ENCODE peak calls at places on chromosomes 16 and 17, in four cellular contexts. F, H, C and T are unnamed samples. For H3K4me1, the result is how much of the 10 kb centered on the place peaks cover.

GRCh38 chr17:73396429-73397277 is 84.9 kb upstream of the CDC42EP4 start:
- DNase-seq in C (no peak), H (no peak), F (no peak), T (no peak)

GRCh38 chr16:81467072-81467471 is 22.5 kb downstream of the CMIP start:
- DNase-seq in F (no peak), H (no peak), C (no peak), T (no peak)

GRCh38 chr17:62105861-62106260 is 40.8 kb upstream of the MED13 start:
- DNase-seq in F (no peak), H (no peak), C (no peak), T (no peak)

GRCh38 chr16:2996298-2996697 is 16.1 kb upstream of the PKMYT1 start:
- DNase-seq in C (no peak), F (no peak), H (no peak), T (no peak)

GRCh38 chr16:4892356-4893102 is 44.4 kb downstream of the PPL start:
- DNase-seq in C (no peak), F (no peak), H (no peak), T (no peak)

GRCh38 chr16:31344712-31345111 is 10.3 kb upstream of the ITGAX start:
- DNase-seq in C (no peak), H (no peak), F (no peak), T (no peak)

GRCh38 chr17:4594406-4595349 is 10.3 kb downstream of the SMTNL2 start:
- DNase-seq in F (no peak), H (peak), C (no peak), T (no peak)

GRCh38 chr16:23615805-23616204 is 19.7 kb upstream of the NDUFAB1 start:
- DNase-seq in C (no peak), F (no peak), H (no peak), T (no peak)

GRCh38 chr16:68539704-68540370 is 746 bp downstream of the ZFP90 start:
- DNase-seq in H (peak), C (peak), F (no peak), T (no peak)

GRCh38 chr17:3027786-3028532 is 35.4 kb downstream of the OR1D5 start:
- DNase-seq in C (no peak), H (no peak), F (no peak), T (no peak)

GRCh38 chr17:14197582-14197981 is 39.1 kb downstream of the CDRT15 start:
- DNase-seq in C (no peak), F (no peak), H (no peak), T (no peak)

GRCh38 chr16:13779676-13780075 is 140.3 kb upstream of the ERCC4 start:
- DNase-seq in H (peak), F (no peak), C (no peak), T (no peak)

GRCh38 chr16:54178491-54178976 is 108.1 kb downstream of the IRX3 start:
- DNase-seq in C (no peak), F (no peak), H (peak), T (no peak)

GRCh38 chr16:11356573-11357331 is 11.5 kb downstream of the RMI2 start:
- DNase-seq in F (peak), C (peak), H (peak), T (no peak)

GRCh38 chr17:49985310-49985990 is 9.6 kb downstream of the DLX3 start:
- DNase-seq in C (no peak), H (peak), F (no peak), T (no peak)

GRCh38 chr16:9258423-9259051 is 167.1 kb downstream of the HAPSTR1 start:
- DNase-seq in F (peak), C (peak), H (peak), T (no peak)

GRCh38 chr17:2050871-2051387 is 4.0 kb upstream of the HIC1 start:
- DNase-seq in F (no peak), H (peak), C (peak), T (no peak)

GRCh38 chr17:83030432-83030831 is 49.0 kb upstream of the METRNL start:
- DNase-seq in F (no peak), H (no peak), C (no peak), T (no peak)

GRCh38 chr16:72939247-72939646 is 108.7 kb downstream of the ZFHX3 start:
- DNase-seq in C (peak), F (no peak), H (no peak), T (no peak)

GRCh38 chr17:27518750-27519521 is 62.7 kb downstream of the KSR1 start:
- DNase-seq in C (no peak), F (no peak), H (no peak), T (no peak)

GRCh38 chr16:56961851-56962281 is at the start of gene CETP:
- DNase-seq in H (no peak), C (no peak), F (no peak), T (no peak)

GRCh38 chr17:7097940-7098339 is 16.7 kb downstream of the ASGR2 start:
- DNase-seq in C (peak), H (no peak), F (no peak), T (no peak)

GRCh38 chr17:66717680-66718079 is 117.2 kb upstream of the CACNG5 start:
- DNase-seq in F (no peak), H (no peak), C (no peak), T (no peak)

GRCh38 chr17:69539781-69540319 is 125.4 kb downstream of the MAP2K6 start:
- DNase-seq in C (peak), H (no peak), F (no peak), T (no peak)

GRCh38 chr16:66273644-66274334 is 92.7 kb upstream of the CDH5 start:
- DNase-seq in H (no peak), C (peak), F (no peak), T (no peak)

GRCh38 chr17:81980752-81981239 is 3.4 kb downstream of the ASPSCR1 start:
- DNase-seq in C (no peak), H (no peak), F (no peak), T (no peak)

GRCh38 chr17:74475189-74475588 is 8.8 kb downstream of the CD300A start:
- DNase-seq in C (no peak), H (no peak), F (no peak), T (no peak)

GRCh38 chr17:17810374-17811248 is 26.2 kb downstream of the SREBF1 start:
- DNase-seq in F (no peak), C (peak), H (peak), T (no peak)

GRCh38 chr16:21949713-21950260 is 3.4 kb upstream of the UQCRC2 start:
- DNase-seq in C (no peak), H (no peak), F (no peak), T (no peak)

GRCh38 chr16:55948230-55948629 is 73.1 kb upstream of the CES5A start:
- DNase-seq in C (no peak), F (no peak), H (no peak), T (no peak)

DNA sequence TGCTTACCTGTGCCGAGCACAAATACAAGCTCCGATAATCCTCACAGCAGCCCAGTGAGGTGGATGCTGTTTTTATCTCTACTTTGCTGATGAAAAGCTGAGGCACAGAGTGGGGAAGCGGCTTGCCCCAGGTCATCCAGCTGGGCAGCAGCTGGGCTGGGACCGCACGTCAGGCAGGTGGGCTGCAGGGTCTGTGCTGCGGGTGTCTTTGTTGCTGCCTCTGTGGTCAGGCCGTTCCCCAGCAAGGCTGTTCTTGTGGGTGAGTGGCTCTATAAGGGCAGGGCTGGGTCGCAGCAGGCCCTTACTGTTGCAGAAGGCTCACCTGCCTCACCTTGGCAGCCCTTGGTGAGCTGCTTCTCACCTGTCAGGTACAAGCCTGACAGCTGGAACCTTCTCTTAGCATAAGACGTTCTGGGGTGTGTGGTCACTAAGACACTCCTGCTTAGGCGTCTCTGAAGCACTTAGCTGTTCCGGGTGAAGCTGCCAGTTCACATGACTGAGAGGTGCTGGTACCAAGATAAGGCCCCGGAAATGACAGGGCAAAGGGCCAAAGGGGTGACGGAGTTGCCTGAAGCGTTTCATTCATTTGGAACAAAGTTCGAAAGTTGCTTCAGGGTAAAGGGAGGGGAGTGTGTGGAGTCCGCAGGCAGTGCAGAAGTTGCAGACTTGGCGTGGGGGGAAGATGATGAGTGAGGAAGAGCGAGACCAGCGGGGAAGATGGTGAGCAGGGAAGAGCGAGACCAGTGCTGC is 17.4 kb downstream of the IRF8 start:
- DNase-seq in F (no peak), C (no peak), H (no peak), T (no peak)
- H3K4me1 ChIP-seq in F (under half), C (under half), H (under half), T (under half)

GRCh38 chr16:17365211-17365541 is 105.6 kb downstream of the XYLT1 start:
- DNase-seq in H (no peak), C (no peak), F (no peak), T (no peak)
- H3K9ac ChIP-seq in H (no peak), C (peak), F (no peak), T (no peak)

GRCh38 chr17:59707971-59708425 is 544 bp downstream of the VMP1 start:
- DNase-seq in H (no peak), F (no peak), C (no peak), T (no peak)
- H3K4me1 ChIP-seq in H (under half), F (under half), C (under half), T (under half)

DNA sequence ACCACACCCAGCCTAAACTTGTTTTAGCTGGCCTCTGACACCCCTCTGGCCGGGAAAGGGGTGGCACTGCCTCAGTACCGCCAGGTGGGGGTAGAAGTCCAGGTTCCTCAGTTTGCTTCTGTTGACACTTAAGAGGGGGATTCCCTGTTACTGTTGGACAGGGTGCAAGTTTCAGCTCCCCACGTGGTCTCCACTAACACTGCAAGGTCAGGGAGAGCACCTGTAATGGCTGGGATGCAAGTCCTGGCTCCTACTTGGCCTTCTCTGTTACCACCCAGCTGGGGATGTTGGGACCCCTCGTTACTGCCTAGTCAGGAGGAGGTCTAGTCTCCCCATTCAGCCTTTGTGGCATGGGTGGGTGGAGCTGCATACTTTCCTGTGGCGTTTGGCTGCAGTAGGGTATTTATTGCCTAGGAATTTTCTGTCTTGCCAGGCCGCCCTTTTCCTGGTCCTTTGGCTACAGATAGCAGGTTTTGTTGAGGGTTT is 10.6 kb upstream of the MFAP4 start:
- DNase-seq in C (no peak), H (peak), F (no peak), T (no peak)
- H3K9ac ChIP-seq in C (no peak), H (no peak), F (no peak), T (no peak)

GRCh38 chr17:42521036-42521435 is 15.0 kb upstream of the NAGLU start:
- DNase-seq in H (no peak), F (no peak), C (peak), T (no peak)

GRCh38 chr17:42521666-42522262 is 14.3 kb upstream of the NAGLU start:
- DNase-seq in C (peak), F (no peak), H (no peak), T (no peak)

GRCh38 chr17:42522798-42523278 is 13.2 kb upstream of the NAGLU start:
- DNase-seq in C (no peak), F (no peak), H (no peak), T (no peak)

GRCh38 chr17:42520540-42520951 is 15.5 kb upstream of the NAGLU start:
- DNase-seq in C (peak), H (peak), F (no peak), T (no peak)

GRCh38 chr17:42522263-42522790 is 13.7 kb upstream of the NAGLU start:
- DNase-seq in H (no peak), F (no peak), C (no peak), T (no peak)
- H3K4me1 ChIP-seq in H (under half), F (under half), C (half or more), T (half or more)

GRCh38 chr17:77429985-77430752 is 289.4 kb downstream of the SEC14L1 start:
- DNase-seq in F (peak), H (peak), C (peak), T (no peak)
- H3K9ac ChIP-seq in F (peak), H (no peak), C (peak), T (no peak)

GRCh38 chr16:20178297-20178696 is 104.6 kb upstream of the GPR139 start:
- DNase-seq in F (no peak), C (no peak), H (no peak), T (no peak)

DNA sequence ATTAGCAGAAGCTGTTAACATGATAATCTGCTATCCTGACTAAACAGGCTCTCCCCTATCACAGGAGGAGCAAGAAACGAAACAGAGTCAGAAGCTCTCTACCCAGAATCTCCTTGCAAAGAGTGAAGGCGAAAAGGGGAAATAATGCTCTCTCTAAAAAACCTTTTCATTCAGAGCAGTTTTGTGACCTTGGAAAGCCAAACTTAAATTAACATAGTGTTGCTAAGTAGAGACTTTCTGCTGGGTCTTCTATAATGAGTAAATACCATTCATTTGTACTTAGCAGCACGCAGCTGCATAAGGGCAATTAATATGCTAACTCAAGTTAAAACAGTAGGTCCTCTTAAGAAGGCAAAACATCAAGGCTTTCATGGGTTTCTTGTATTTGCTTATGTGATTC is 101.7 kb upstream of the GPR139 start:
- DNase-seq in F (peak), H (no peak), C (no peak), T (no peak)
- H3K4me1 ChIP-seq in F (under half), H (under half), C (under half), T (under half)

GRCh38 chr16:67311607-67312449 is 14.7 kb downstream of the KCTD19 start:
- DNase-seq in F (no peak), C (peak), H (no peak), T (peak)
- H3K9ac ChIP-seq in F (no peak), C (peak), H (no peak), T (peak)

GRCh38 chr16:30096105-30096861 is at the start of gene YPEL3:
- DNase-seq in C (peak), F (peak), H (peak), T (no peak)

GRCh38 chr16:30096862-30097563 is 1.0 kb upstream of the YPEL3 start:
- DNase-seq in C (no peak), H (peak), F (no peak), T (no peak)

GRCh38 chr16:30092373-30093010 is 768 bp upstream of the TBX6 start:
- DNase-seq in C (peak), F (peak), H (peak), T (no peak)

GRCh38 chr16:30095166-30096078 is 591 bp downstream of the YPEL3 start:
- DNase-seq in F (no peak), H (peak), C (peak), T (no peak)

GRCh38 chr16:30094541-30095165 is 1.4 kb downstream of the YPEL3 start:
- DNase-seq in H (peak), C (no peak), F (no peak), T (no peak)
- H3K4me1 ChIP-seq in H (under half), C (under half), F (under half), T (under half)